ENCODE peak calls at places on chromosomes 3 and 15, in ten cellular contexts. S, K, C, R, F, O, Y, V, D and U are unnamed samples.
A peak's percentile ranks its signal among the peaks of the same experiment; 100 is the strongest.

GRCh38 chr3:119173325-119173724 is at the start of gene UPK1B:
- DNase-seq in Y (no peak), K (no peak), F (no peak), V (no peak), S (no peak), D (no peak), C (no peak), R (no peak), O (no peak), U (no peak)

GRCh38 chr15:63089260-63090043 is 32.2 kb upstream of the LACTB start:
- DNase-seq in F (no peak), K (no peak), D (peak; percentile 88), V (no peak), Y (no peak), R (no peak), C (no peak), O (no peak), S (peak; percentile 84), U (no peak)

GRCh38 chr3:4908769-4909156 is 70.5 kb upstream of the BHLHE40 start:
- DNase-seq in C (no peak), F (no peak), V (no peak), O (no peak), S (no peak), R (no peak), Y (no peak), K (no peak), D (no peak), U (no peak)

GRCh38 chr15:62417444-62417843 is 252.4 kb upstream of the C2CD4B start:
- DNase-seq in O (no peak), Y (no peak), D (peak; percentile 28), C (no peak), S (peak; percentile 25), F (no peak), V (no peak), R (no peak), K (no peak), U (no peak)

GRCh38 chr3:56192001-56192400 is 276.3 kb downstream of the ERC2 start:
- DNase-seq in F (no peak), S (no peak), R (no peak), O (no peak), Y (no peak), K (no peak), D (no peak), C (no peak), V (no peak), U (no peak)

GRCh38 chr15:52233405-52233804 is 42.2 kb upstream of the GNB5 start:
- DNase-seq in R (no peak), S (peak; percentile 48), D (no peak), F (no peak), C (no peak), K (no peak), Y (no peak), O (no peak), V (no peak), U (no peak)

GRCh38 chr3:4021162-4021561 is 221.9 kb downstream of the LRRN1 start:
- DNase-seq in K (no peak), F (no peak), V (no peak), O (no peak), S (no peak), Y (no peak), C (no peak), D (no peak), R (no peak), U (no peak)

GRCh38 chr15:98924311-98925049 is 83.1 kb downstream of the PGPEP1L start:
- DNase-seq in Y (peak; percentile 52), V (no peak), K (peak; percentile 66), F (peak; percentile 32), S (no peak), R (no peak), D (no peak), C (no peak), O (no peak), U (no peak)

GRCh38 chr15:40014390-40014789 is 24.6 kb downstream of the SRP14 start:
- DNase-seq in R (no peak), D (no peak), K (no peak), F (no peak), V (no peak), Y (no peak), S (no peak), O (no peak), C (no peak), U (no peak)

GRCh38 chr3:157631468-157631867 is 128.3 kb upstream of the VEPH1 start:
- DNase-seq in K (no peak), C (no peak), F (no peak), V (no peak), Y (no peak), R (no peak), D (no peak), S (no peak), O (no peak), U (no peak)

GRCh38 chr15:96359371-96359771 is 28.9 kb downstream of the NR2F2 start:
- DNase-seq in O (no peak), V (no peak), F (no peak), D (no peak), R (no peak), K (no peak), S (no peak), Y (no peak), C (no peak), U (no peak)

GRCh38 chr15:84731774-84732173 is 15.8 kb upstream of the SEC11A start:
- DNase-seq in Y (no peak), S (peak; percentile 71), C (no peak), O (no peak), V (no peak), K (no peak), F (no peak), R (no peak), D (peak; percentile 90), U (no peak)

GRCh38 chr15:82047493-82048446 is 2.0 kb upstream of the MEX3B start:
- DNase-seq in V (no peak), D (peak; percentile 38), O (no peak), C (no peak), F (no peak), Y (no peak), K (no peak), R (no peak), S (no peak), U (no peak)

GRCh38 chr3:124648551-124648950 is 81.7 kb upstream of the UMPS start:
- DNase-seq in F (no peak), D (no peak), K (no peak), O (no peak), S (no peak), C (no peak), V (no peak), R (no peak), Y (no peak), U (no peak)

GRCh38 chr15:30043211-30043655 is 39.5 kb upstream of the GOLGA8J start:
- DNase-seq in Y (no peak), F (no peak), R (no peak), C (no peak), K (no peak), D (peak; percentile 53), O (no peak), S (no peak), V (no peak), U (no peak)

GRCh38 chr15:51170882-51171577 is 76.3 kb upstream of the TNFAIP8L3 start:
- DNase-seq in S (no peak), R (no peak), Y (no peak), D (no peak), C (no peak), K (no peak), V (no peak), O (no peak), F (no peak), U (no peak)

DNA sequence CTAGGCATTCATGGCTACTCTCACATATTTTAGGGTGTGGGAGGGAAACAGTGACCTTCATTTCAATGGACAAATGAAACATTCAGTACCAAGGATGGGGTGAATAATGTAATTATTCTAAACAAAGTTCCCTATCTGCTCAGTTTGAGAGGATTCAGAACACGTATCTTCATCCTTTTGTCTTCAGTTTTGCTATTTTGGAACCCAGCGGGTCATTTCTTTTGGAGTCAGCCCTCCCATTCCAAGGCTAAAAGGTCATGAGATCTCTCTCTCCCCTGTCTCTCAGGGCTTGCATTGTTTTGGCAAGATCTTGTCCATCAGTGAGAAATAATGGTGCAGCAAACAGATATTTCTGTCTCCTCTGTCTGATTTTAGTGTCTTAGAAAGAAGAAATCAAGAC is 16.3 kb upstream of the GATM start:
- DNase-seq in S (no peak), V (no peak), K (no peak), D (no peak), F (no peak), Y (no peak), C (no peak), R (no peak), O (no peak), U (no peak)
- TF ChIP-seq CTCF in S (no peak), V (no peak), K (no peak), D (no peak), F (no peak), Y (no peak), C (no peak), R (no peak), O (no peak), U (no peak)

DNA sequence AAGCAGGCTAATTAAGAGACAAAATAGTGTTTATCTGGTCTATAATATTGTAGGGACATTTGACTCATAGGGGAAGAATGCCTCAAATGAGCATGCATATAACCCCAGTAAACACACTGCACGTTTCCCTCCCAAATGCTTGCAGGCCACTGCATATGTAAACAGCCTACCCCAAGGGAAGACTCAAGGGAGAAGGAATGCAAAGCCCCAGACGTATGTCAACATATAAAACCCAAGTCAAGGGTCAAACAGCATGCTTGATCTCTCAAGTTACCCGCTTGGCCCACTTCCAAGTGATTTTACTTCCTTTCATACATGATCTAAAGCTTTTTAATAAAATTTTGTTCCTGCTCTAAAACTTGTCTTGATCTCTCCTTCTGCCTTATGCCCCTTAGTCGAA is 1090.0 kb downstream of the OTOL1 start:
- DNase-seq in F (no peak), D (peak; percentile 23), C (no peak), O (no peak), Y (no peak), S (no peak), R (no peak), V (no peak), K (no peak), U (no peak)
- TF ChIP-seq CTCF in F (no peak), D (no peak), C (no peak), O (no peak), Y (no peak), S (no peak), R (no peak), V (no peak), K (no peak), U (no peak)

DNA sequence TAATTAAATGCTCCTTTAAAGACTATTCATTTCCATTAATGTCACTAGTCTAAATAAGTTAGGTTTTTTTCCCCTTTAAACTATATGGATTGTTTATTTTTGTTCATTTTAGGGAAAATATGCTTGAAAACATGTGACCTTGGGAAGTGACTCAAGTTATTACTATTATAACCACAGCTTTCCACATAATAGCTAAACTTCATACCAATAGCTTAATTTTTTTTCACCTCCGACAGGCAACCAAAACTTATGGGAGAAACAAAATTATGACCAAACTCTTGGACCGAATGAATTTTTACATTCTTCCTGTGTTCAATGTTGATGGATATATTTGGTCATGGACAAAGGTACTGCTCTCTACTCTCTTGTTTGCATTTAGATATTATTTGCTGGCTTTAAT is 16.2 kb downstream of the CPA3 start:
- DNase-seq in V (no peak), K (no peak), S (no peak), O (no peak), F (no peak), C (no peak), R (no peak), Y (no peak), D (peak; percentile 34), U (no peak)
- TF ChIP-seq CTCF in V (no peak), K (no peak), S (no peak), O (no peak), F (no peak), C (no peak), R (no peak), Y (no peak), D (no peak), U (no peak)

GRCh38 chr3:128464188-128464587 is 2.5 kb downstream of the DNAJB8 start:
- DNase-seq in Y (no peak), V (no peak), D (no peak), O (no peak), S (no peak), F (no peak), C (no peak), R (no peak), K (no peak), U (no peak)
- TF ChIP-seq CTCF in Y (no peak), V (no peak), D (no peak), O (no peak), S (no peak), F (no peak), C (peak; percentile 38), R (no peak), K (no peak), U (no peak)